ENCODE peak calls at places on chromosomes 3 and 15, in nine cellular contexts. E is OCI-LY7, F is GM23338, B is GM23248, G is HCT116, S is hepatocyte, K is MM.1S, M is SK-N-SH, Q is PC-3. A is an unnamed sample.

GRCh38 chr3:195271116-195271858 is at the start of gene XXYLT1:
- DNase-seq in S (peak; percentile 95), F (peak; percentile 93), Q (peak; percentile 91), B (peak; percentile 93), E (peak; percentile 93), G (peak; percentile 74), M (peak; percentile 96), K (peak; percentile 94), A (peak; percentile 97)

GRCh38 chr15:73564255-73564654 is 68.9 kb downstream of the NPTN start:
- DNase-seq in S (peak; percentile 16), E (no peak), Q (peak; percentile 79), K (no peak), G (peak; percentile 43), M (no peak), F (no peak), B (peak; percentile 85), A (peak; percentile 12)

GRCh38 chr3:94928921-94929320 is 866.1 kb downstream of the NSUN3 start:
- DNase-seq in M (no peak), G (no peak), B (peak; percentile 4), K (no peak), Q (peak; percentile 86), S (peak; percentile 70), F (no peak), E (no peak), A (no peak)

GRCh38 chr3:134934933-134935332 is 139.9 kb downstream of the EPHB1 start:
- DNase-seq in Q (no peak), M (no peak), E (no peak), G (no peak), K (no peak), B (no peak), S (no peak), F (no peak), A (no peak)

GRCh38 chr15:57516327-57517026 is 75.2 kb upstream of the MYZAP start:
- DNase-seq in K (no peak), Q (no peak), B (no peak), G (no peak), M (no peak), S (no peak), F (no peak), E (no peak), A (no peak)

GRCh38 chr15:90617171-90617570 is 87.4 kb downstream of the CRTC3 start:
- DNase-seq in K (no peak), M (no peak), Q (peak; percentile 16), S (no peak), F (no peak), G (no peak), B (peak; percentile 78), E (no peak), A (no peak)

GRCh38 chr3:177538064-177538742 is 340.9 kb upstream of the TBL1XR1 start:
- DNase-seq in Q (no peak), E (no peak), F (peak; percentile 12), K (no peak), B (peak; percentile 74), S (no peak), G (no peak), M (peak; percentile 22), A (no peak)

GRCh38 chr15:29800441-29801366 is 21.6 kb downstream of the TJP1 start:
- DNase-seq in G (no peak), B (no peak), Q (no peak), M (peak; percentile 38), E (peak; percentile 8), F (no peak), K (no peak), S (no peak), A (no peak)

GRCh38 chr3:187708696-187709095 is 6.3 kb upstream of the RTP2 start:
- DNase-seq in B (no peak), G (no peak), S (no peak), K (no peak), M (no peak), Q (no peak), F (no peak), E (no peak), A (no peak)

GRCh38 chr3:55489804-55490132 is 2.7 kb upstream of the WNT5A start:
- DNase-seq in S (peak; percentile 68), E (no peak), K (no peak), Q (peak; percentile 72), G (no peak), F (peak; percentile 76), M (no peak), B (no peak), A (peak; percentile 73)

GRCh38 chr15:57357796-57358195 is 18.5 kb upstream of the CGNL1 start:
- DNase-seq in S (no peak), B (no peak), G (no peak), K (no peak), Q (no peak), F (no peak), M (no peak), E (no peak), A (no peak)

GRCh38 chr3:151281671-151282334 is 3.5 kb upstream of the P2RY14 start:
- DNase-seq in S (no peak), Q (peak; percentile 27), G (no peak), M (no peak), B (no peak), E (no peak), K (no peak), F (no peak), A (no peak)

GRCh38 chr3:192915724-192916123 is 1.9 kb downstream of the MB21D2 start:
- DNase-seq in F (no peak), Q (peak; percentile 55), M (no peak), K (no peak), S (no peak), E (no peak), B (peak; percentile 24), G (no peak), A (peak; percentile 16)

GRCh38 chr3:192914873-192915272 is 2.8 kb downstream of the MB21D2 start:
- DNase-seq in K (no peak), B (no peak), E (no peak), G (no peak), Q (no peak), S (no peak), F (no peak), M (no peak), A (no peak)

GRCh38 chr3:192916455-192917257 is 1.0 kb downstream of the MB21D2 start:
- DNase-seq in K (no peak), F (peak; percentile 93), G (no peak), Q (peak; percentile 72), B (peak; percentile 87), S (peak; percentile 80), M (peak; percentile 68), E (no peak), A (peak; percentile 74)

GRCh38 chr3:192913540-192913939 is 4.1 kb downstream of the MB21D2 start:
- DNase-seq in B (no peak), F (no peak), E (no peak), M (no peak), K (no peak), G (no peak), Q (no peak), S (no peak), A (no peak)

DNA sequence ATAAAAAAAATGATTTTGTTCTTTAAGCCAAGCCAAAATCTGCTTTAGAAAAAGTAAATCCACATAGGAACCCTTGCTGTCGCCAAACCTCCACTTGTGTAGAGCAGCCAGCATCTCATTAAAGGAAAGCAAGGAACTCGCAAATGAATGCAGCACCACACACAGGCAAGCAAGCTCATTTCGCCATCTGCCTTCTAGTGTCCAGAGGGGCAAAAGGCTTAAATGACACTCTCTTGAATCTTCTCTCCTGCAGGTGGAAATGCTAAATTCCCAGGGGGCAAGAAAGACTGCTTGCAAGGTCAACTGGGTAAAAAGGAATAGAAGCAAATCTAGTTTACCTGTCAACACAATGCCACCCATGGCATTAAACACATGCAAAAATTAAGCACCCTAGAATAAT is 2.4 kb downstream of the MB21D2 start:
- DNase-seq in B (peak; percentile 61), E (peak; percentile 3), G (no peak), S (peak; percentile 59), F (peak; percentile 80), Q (peak; percentile 70), M (peak; percentile 21), K (peak; percentile 41), A (peak; percentile 81)
- H3K4me3 ChIP-seq in B (peak overlapping the region; percentile 96), E (no peak overlapping the region), G (no peak overlapping the region), S (peak overlapping the region; percentile 98), F (peak overlapping the region; percentile 90), Q (peak overlapping the region; percentile 99), M (peak overlapping the region; percentile 91), K (no peak overlapping the region), A (peak overlapping the region; percentile 92)

DNA sequence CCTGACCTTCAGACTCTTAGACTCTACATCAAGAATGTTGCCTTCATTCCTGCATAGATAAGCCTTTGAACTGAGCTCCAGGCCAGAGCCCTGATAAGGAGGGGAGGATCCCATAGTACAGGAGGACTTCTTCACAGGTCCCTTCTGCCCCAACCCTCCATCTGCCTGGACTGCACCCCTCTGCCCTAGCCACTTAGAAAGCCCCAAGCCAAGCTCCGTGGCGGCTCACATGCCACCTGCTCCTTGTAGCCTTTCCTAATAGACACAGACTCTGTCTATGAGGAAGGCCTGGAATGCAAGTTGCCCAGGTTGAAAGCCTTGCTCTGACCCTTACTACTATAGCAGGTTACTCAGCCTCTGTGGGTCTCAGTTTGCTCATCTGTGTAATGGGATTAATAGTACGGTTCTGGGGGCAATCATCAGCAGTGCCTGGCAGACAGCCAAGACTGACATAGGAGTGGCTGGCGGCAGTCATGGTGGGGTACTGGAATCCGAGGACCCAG is 11.6 kb downstream of the PCSK6 start:
- DNase-seq in S (peak; percentile 69), F (no peak), Q (no peak), G (no peak), E (no peak), K (no peak), M (no peak), B (no peak), A (no peak)
- H2AFZ ChIP-seq in S (no peak overlapping the region), F (no peak overlapping the region), Q (no peak overlapping the region), G (no peak overlapping the region), E (no peak overlapping the region), K (no peak overlapping the region), M (no peak overlapping the region), B (no peak overlapping the region), A (no peak overlapping the region)

GRCh38 chr3:4340411-4341335 is 37.5 kb downstream of the SETMAR start:
- DNase-seq in Q (no peak), F (no peak), G (no peak), K (no peak), E (no peak), B (peak; percentile 15), M (no peak), S (peak; percentile 13), A (no peak)
- TF ChIP-seq EZH2phosphoT487 in Q (no peak), F (no peak), G (no peak), K (no peak), E (no peak), B (no peak), M (no peak), S (no peak), A (no peak)

GRCh38 chr15:33068531-33068990 is 126.0 kb downstream of the FMN1 start:
- DNase-seq in K (peak; percentile 71), M (peak; percentile 50), B (peak; percentile 39), E (no peak), Q (peak; percentile 97), G (no peak), F (peak; percentile 69), S (no peak), A (peak; percentile 26)

GRCh38 chr15:33067456-33067855 is 127.1 kb downstream of the FMN1 start:
- DNase-seq in K (no peak), M (no peak), G (no peak), F (peak; percentile 69), E (no peak), Q (peak; percentile 69), S (no peak), B (peak; percentile 66), A (no peak)

GRCh38 chr15:33071451-33071850 is 123.1 kb downstream of the FMN1 start:
- DNase-seq in M (no peak), Q (no peak), S (no peak), G (no peak), F (no peak), B (no peak), E (no peak), K (no peak), A (no peak)

GRCh38 chr15:33068007-33068441 is 126.5 kb downstream of the FMN1 start:
- DNase-seq in Q (peak; percentile 71), E (no peak), S (peak; percentile 28), F (peak; percentile 57), B (peak; percentile 68), G (no peak), K (peak; percentile 89), M (peak; percentile 42), A (peak; percentile 28)

GRCh38 chr15:33069161-33069560 is 125.4 kb downstream of the FMN1 start:
- DNase-seq in Q (no peak), F (no peak), S (no peak), M (no peak), K (no peak), E (no peak), B (no peak), G (no peak), A (no peak)
- H3K4me3 ChIP-seq in Q (no peak overlapping the region), F (peak overlapping the region; percentile 44), S (no peak overlapping the region), M (no peak overlapping the region), K (peak overlapping the region; percentile 68), E (no peak overlapping the region), B (no peak overlapping the region), G (no peak overlapping the region), A (no peak overlapping the region)